ENCODE peak calls at places on chromosomes 3 and 15, in nine cellular contexts. One of them, this sample, is unnamed.

GRCh38 chr3:56919137-56919796 is 117.5 kb upstream of the ARHGEF3 start:
- DNase-seq in B cell: no peak
- DNase-seq in GM10248: no peak
- DNase-seq in IMR-90: no peak
- DNase-seq in mammary epithelial cell: no peak
- DNase-seq in AG09319: no peak
- DNase-seq in CD14-positive monocyte: no peak
- DNase-seq in HL-60: no peak
- DNase-seq in GM06990: peak; percentile 59
- DNase-seq in this sample: no peak

GRCh38 chr3:17030438-17030837 is 145.7 kb downstream of the PLCL2 start:
- DNase-seq in B cell: no peak
- DNase-seq in CD14-positive monocyte: no peak
- DNase-seq in GM06990: no peak
- DNase-seq in GM10248: no peak
- DNase-seq in mammary epithelial cell: peak; percentile 11
- DNase-seq in IMR-90: no peak
- DNase-seq in AG09319: no peak
- DNase-seq in HL-60: no peak
- DNase-seq in this sample: no peak

GRCh38 chr3:43238801-43239200 is 47.5 kb upstream of the SNRK start:
- DNase-seq in CD14-positive monocyte: no peak
- DNase-seq in GM10248: no peak
- DNase-seq in B cell: no peak
- DNase-seq in HL-60: no peak
- DNase-seq in GM06990: no peak
- DNase-seq in mammary epithelial cell: no peak
- DNase-seq in AG09319: no peak
- DNase-seq in IMR-90: no peak
- DNase-seq in this sample: no peak

GRCh38 chr3:185687479-185687878 is 101.4 kb downstream of the SENP2 start:
- DNase-seq in HL-60: no peak
- DNase-seq in AG09319: peak; percentile 12
- DNase-seq in IMR-90: peak; percentile 29
- DNase-seq in B cell: no peak
- DNase-seq in GM10248: no peak
- DNase-seq in mammary epithelial cell: peak; percentile 48
- DNase-seq in GM06990: no peak
- DNase-seq in CD14-positive monocyte: no peak
- DNase-seq in this sample: no peak

GRCh38 chr15:38610748-38611147 is 46.1 kb upstream of the RASGRP1 start:
- DNase-seq in CD14-positive monocyte: no peak
- DNase-seq in B cell: peak; percentile 49
- DNase-seq in GM10248: no peak
- DNase-seq in mammary epithelial cell: no peak
- DNase-seq in IMR-90: no peak
- DNase-seq in AG09319: no peak
- DNase-seq in HL-60: no peak
- DNase-seq in GM06990: no peak
- DNase-seq in this sample: no peak

GRCh38 chr3:8938021-8938420 is 25.3 kb downstream of the RAD18 start:
- DNase-seq in HL-60: no peak
- DNase-seq in IMR-90: peak; percentile 59
- DNase-seq in GM06990: no peak
- DNase-seq in CD14-positive monocyte: no peak
- DNase-seq in mammary epithelial cell: peak; percentile 11
- DNase-seq in GM10248: no peak
- DNase-seq in B cell: no peak
- DNase-seq in AG09319: no peak
- DNase-seq in this sample: no peak

GRCh38 chr3:115436767-115437301 is 186.5 kb upstream of the GAP43 start:
- DNase-seq in AG09319: peak; percentile 62
- DNase-seq in CD14-positive monocyte: no peak
- DNase-seq in GM06990: no peak
- DNase-seq in mammary epithelial cell: peak; percentile 97
- DNase-seq in GM10248: no peak
- DNase-seq in IMR-90: peak; percentile 93
- DNase-seq in B cell: no peak
- DNase-seq in HL-60: no peak
- DNase-seq in this sample: no peak

GRCh38 chr3:180403156-180403555 is 198.8 kb upstream of the TTC14 start:
- DNase-seq in GM06990: no peak
- DNase-seq in IMR-90: no peak
- DNase-seq in AG09319: no peak
- DNase-seq in mammary epithelial cell: peak; percentile 56
- DNase-seq in HL-60: no peak
- DNase-seq in CD14-positive monocyte: no peak
- DNase-seq in GM10248: no peak
- DNase-seq in B cell: no peak
- DNase-seq in this sample: no peak

GRCh38 chr15:48794697-48795134 is 16.2 kb downstream of the CEP152 start:
- DNase-seq in CD14-positive monocyte: no peak
- DNase-seq in GM10248: peak; percentile 59
- DNase-seq in mammary epithelial cell: peak; percentile 11
- DNase-seq in IMR-90: peak; percentile 17
- DNase-seq in GM06990: peak; percentile 55
- DNase-seq in AG09319: no peak
- DNase-seq in B cell: peak; percentile 13
- DNase-seq in HL-60: peak; percentile 32
- DNase-seq in this sample: peak; percentile 47

GRCh38 chr15:28975766-28976179 is 90.0 kb downstream of the APBA2 start:
- DNase-seq in HL-60: peak; percentile 48
- DNase-seq in CD14-positive monocyte: no peak
- DNase-seq in IMR-90: peak; percentile 55
- DNase-seq in B cell: no peak
- DNase-seq in AG09319: no peak
- DNase-seq in GM10248: peak; percentile 63
- DNase-seq in mammary epithelial cell: peak; percentile 48
- DNase-seq in GM06990: no peak
- DNase-seq in this sample: peak; percentile 64

GRCh38 chr15:81914734-81915234 is 131.0 kb downstream of the MEX3B start:
- DNase-seq in IMR-90: no peak
- DNase-seq in mammary epithelial cell: no peak
- DNase-seq in CD14-positive monocyte: no peak
- DNase-seq in B cell: no peak
- DNase-seq in AG09319: no peak
- DNase-seq in HL-60: no peak
- DNase-seq in GM06990: no peak
- DNase-seq in GM10248: no peak
- DNase-seq in this sample: no peak

GRCh38 chr3:177960014-177960413 is 576.2 kb upstream of the KCNMB2 start:
- DNase-seq in mammary epithelial cell: no peak
- DNase-seq in CD14-positive monocyte: no peak
- DNase-seq in AG09319: no peak
- DNase-seq in B cell: no peak
- DNase-seq in GM10248: no peak
- DNase-seq in IMR-90: peak; percentile 37
- DNase-seq in GM06990: no peak
- DNase-seq in HL-60: no peak
- DNase-seq in this sample: no peak

GRCh38 chr3:165744025-165744424 is 93.2 kb downstream of the BCHE start:
- DNase-seq in GM10248: no peak
- DNase-seq in HL-60: no peak
- DNase-seq in IMR-90: no peak
- DNase-seq in CD14-positive monocyte: no peak
- DNase-seq in GM06990: no peak
- DNase-seq in B cell: no peak
- DNase-seq in AG09319: no peak
- DNase-seq in mammary epithelial cell: no peak
- DNase-seq in this sample: no peak

GRCh38 chr3:58899159-58899952 is 150.5 kb downstream of the CFAP20DC start:
- DNase-seq in CD14-positive monocyte: no peak
- DNase-seq in IMR-90: no peak
- DNase-seq in AG09319: peak; percentile 14
- DNase-seq in mammary epithelial cell: no peak
- DNase-seq in HL-60: peak; percentile 4
- DNase-seq in GM06990: peak; percentile 61
- DNase-seq in B cell: peak; percentile 22
- DNase-seq in GM10248: peak; percentile 24
- DNase-seq in this sample: peak; percentile 40

GRCh38 chr3:184562875-184563568 is 1.4 kb downstream of the EPHB3 start:
- DNase-seq in HL-60: no peak
- DNase-seq in AG09319: peak; percentile 12
- DNase-seq in GM06990: no peak
- DNase-seq in GM10248: no peak
- DNase-seq in IMR-90: peak; percentile 22
- DNase-seq in mammary epithelial cell: peak; percentile 38
- DNase-seq in CD14-positive monocyte: no peak
- DNase-seq in B cell: no peak
- DNase-seq in this sample: no peak

GRCh38 chr15:27864076-27864475 is 235.0 kb downstream of the OCA2 start:
- DNase-seq in CD14-positive monocyte: no peak
- DNase-seq in AG09319: no peak
- DNase-seq in HL-60: no peak
- DNase-seq in GM10248: no peak
- DNase-seq in IMR-90: no peak
- DNase-seq in B cell: no peak
- DNase-seq in GM06990: no peak
- DNase-seq in mammary epithelial cell: no peak
- DNase-seq in this sample: no peak

GRCh38 chr3:64691051-64691450 is 3.3 kb upstream of the ADAMTS9 start:
- DNase-seq in IMR-90: peak; percentile 35
- DNase-seq in mammary epithelial cell: peak; percentile 22
- DNase-seq in AG09319: no peak
- DNase-seq in B cell: no peak
- DNase-seq in GM06990: no peak
- DNase-seq in GM10248: no peak
- DNase-seq in HL-60: no peak
- DNase-seq in CD14-positive monocyte: no peak
- DNase-seq in this sample: no peak

GRCh38 chr3:55899887-55900286 is 412.8 kb upstream of the WNT5A start:
- DNase-seq in mammary epithelial cell: peak; percentile 6
- DNase-seq in IMR-90: no peak
- DNase-seq in GM06990: no peak
- DNase-seq in AG09319: no peak
- DNase-seq in B cell: no peak
- DNase-seq in HL-60: no peak
- DNase-seq in GM10248: peak; percentile 8
- DNase-seq in CD14-positive monocyte: no peak
- DNase-seq in this sample: peak; percentile 7

GRCh38 chr15:68997050-68997449 is 17.4 kb upstream of the NOX5 start:
- DNase-seq in mammary epithelial cell: no peak
- DNase-seq in CD14-positive monocyte: no peak
- DNase-seq in GM10248: no peak
- DNase-seq in GM06990: no peak
- DNase-seq in IMR-90: no peak
- DNase-seq in HL-60: no peak
- DNase-seq in AG09319: no peak
- DNase-seq in B cell: no peak
- DNase-seq in this sample: no peak

GRCh38 chr15:69000091-69000490 is 14.4 kb upstream of the NOX5 start:
- DNase-seq in CD14-positive monocyte: no peak
- DNase-seq in mammary epithelial cell: no peak
- DNase-seq in IMR-90: no peak
- DNase-seq in HL-60: no peak
- DNase-seq in AG09319: no peak
- DNase-seq in B cell: no peak
- DNase-seq in GM10248: no peak
- DNase-seq in GM06990: no peak
- DNase-seq in this sample: no peak

GRCh38 chr15:69000725-69001503 is 13.6 kb upstream of the NOX5 start:
- DNase-seq in CD14-positive monocyte: no peak
- DNase-seq in HL-60: no peak
- DNase-seq in IMR-90: no peak
- DNase-seq in AG09319: no peak
- DNase-seq in mammary epithelial cell: no peak
- DNase-seq in GM06990: no peak
- DNase-seq in B cell: no peak
- DNase-seq in GM10248: no peak
- DNase-seq in this sample: no peak

GRCh38 chr15:68997930-68998777 is 16.3 kb upstream of the NOX5 start:
- DNase-seq in AG09319: no peak
- DNase-seq in B cell: no peak
- DNase-seq in mammary epithelial cell: no peak
- DNase-seq in CD14-positive monocyte: no peak
- DNase-seq in IMR-90: no peak
- DNase-seq in GM06990: no peak
- DNase-seq in GM10248: no peak
- DNase-seq in HL-60: no peak
- DNase-seq in this sample: no peak

DNA sequence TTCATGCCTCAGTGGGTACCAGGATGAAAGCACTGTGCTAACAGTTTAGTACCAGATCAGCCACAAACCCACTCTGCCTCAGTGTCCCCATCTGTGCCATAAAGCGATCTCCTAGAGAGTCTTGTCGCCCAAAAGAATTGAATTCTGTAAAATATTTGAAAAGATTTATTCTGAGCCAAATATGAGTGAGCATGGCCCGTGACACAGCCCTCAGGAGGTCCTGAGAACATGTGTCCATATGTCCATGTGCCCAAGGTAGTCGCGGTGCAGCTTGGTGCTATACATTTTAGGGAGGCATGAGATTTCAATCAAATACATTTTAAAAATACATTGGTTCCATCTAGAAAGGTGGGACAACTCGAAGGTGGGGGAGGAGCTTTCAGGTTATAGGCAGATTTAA is 15.4 kb upstream of the NOX5 start:
- DNase-seq in CD14-positive monocyte: no peak
- DNase-seq in B cell: no peak
- DNase-seq in AG09319: no peak
- DNase-seq in IMR-90: no peak
- DNase-seq in HL-60: no peak
- DNase-seq in mammary epithelial cell: no peak
- DNase-seq in GM10248: no peak
- DNase-seq in GM06990: no peak
- DNase-seq in this sample: no peak
- TF ChIP-seq CTCF in CD14-positive monocyte: no peak
- TF ChIP-seq CTCF in B cell: no peak
- TF ChIP-seq CTCF in AG09319: no peak
- TF ChIP-seq CTCF in IMR-90: no peak
- TF ChIP-seq CTCF in HL-60: no peak
- TF ChIP-seq CTCF in mammary epithelial cell: no peak
- TF ChIP-seq CTCF in GM10248: no peak
- TF ChIP-seq CTCF in GM06990: no peak
- TF ChIP-seq CTCF in this sample: no peak

GRCh38 chr3:47781685-47782537 is at the start of gene SMARCC1:
- DNase-seq in CD14-positive monocyte: peak; percentile 97
- DNase-seq in mammary epithelial cell: peak; percentile 98
- DNase-seq in IMR-90: peak; percentile 97
- DNase-seq in AG09319: peak; percentile 93
- DNase-seq in B cell: peak; percentile 97
- DNase-seq in GM06990: peak; percentile 99
- DNase-seq in HL-60: peak; percentile 98
- DNase-seq in GM10248: peak; percentile 98
- DNase-seq in this sample: peak; percentile 97
- TF ChIP-seq CTCF in CD14-positive monocyte: no peak
- TF ChIP-seq CTCF in mammary epithelial cell: no peak
- TF ChIP-seq CTCF in IMR-90: no peak
- TF ChIP-seq CTCF in AG09319: no peak
- TF ChIP-seq CTCF in B cell: no peak
- TF ChIP-seq CTCF in GM06990: no peak
- TF ChIP-seq CTCF in HL-60: no peak
- TF ChIP-seq CTCF in GM10248: peak; percentile 6
- TF ChIP-seq CTCF in this sample: no peak

GRCh38 chr3:47193871-47194859 is 30.3 kb upstream of the SETD2 start:
- DNase-seq in B cell: no peak
- DNase-seq in HL-60: no peak
- DNase-seq in GM10248: no peak
- DNase-seq in GM06990: no peak
- DNase-seq in IMR-90: peak; percentile 56
- DNase-seq in AG09319: no peak
- DNase-seq in CD14-positive monocyte: no peak
- DNase-seq in mammary epithelial cell: peak; percentile 1
- DNase-seq in this sample: no peak
- TF ChIP-seq CTCF in B cell: no peak
- TF ChIP-seq CTCF in HL-60: no peak
- TF ChIP-seq CTCF in GM10248: no peak
- TF ChIP-seq CTCF in GM06990: no peak
- TF ChIP-seq CTCF in IMR-90: no peak
- TF ChIP-seq CTCF in AG09319: no peak
- TF ChIP-seq CTCF in CD14-positive monocyte: no peak
- TF ChIP-seq CTCF in mammary epithelial cell: no peak
- TF ChIP-seq CTCF in this sample: no peak

GRCh38 chr15:69460481-69460880 is 7.9 kb downstream of the RPLP1 start:
- DNase-seq in GM10248: no peak
- DNase-seq in mammary epithelial cell: no peak
- DNase-seq in IMR-90: no peak
- DNase-seq in HL-60: no peak
- DNase-seq in GM06990: no peak
- DNase-seq in B cell: no peak
- DNase-seq in CD14-positive monocyte: no peak
- DNase-seq in AG09319: no peak
- DNase-seq in this sample: no peak
- TF ChIP-seq CTCF in GM10248: no peak
- TF ChIP-seq CTCF in mammary epithelial cell: no peak
- TF ChIP-seq CTCF in IMR-90: no peak
- TF ChIP-seq CTCF in HL-60: no peak
- TF ChIP-seq CTCF in GM06990: no peak
- TF ChIP-seq CTCF in B cell: no peak
- TF ChIP-seq CTCF in CD14-positive monocyte: no peak
- TF ChIP-seq CTCF in AG09319: no peak
- TF ChIP-seq CTCF in this sample: no peak